ENCODE peak calls at places on chromosomes 5 and 9, in six cellular contexts. One of them, this sample, is unnamed.

GRCh38 chr9:97845763-97846162 is 7.3 kb upstream of the FOXE1 start:
- DNase-seq in HCT116: no peak
- DNase-seq in A549: no peak
- DNase-seq in HepG2: no peak
- DNase-seq in H1: no peak
- DNase-seq in endothelial cell of umbilical vein: no peak
- DNase-seq in this sample: no peak

GRCh38 chr5:25892251-25892650 is 1146.1 kb downstream of the CDH9 start:
- DNase-seq in HCT116: no peak
- DNase-seq in A549: no peak
- DNase-seq in HepG2: no peak
- DNase-seq in H1: no peak
- DNase-seq in endothelial cell of umbilical vein: no peak
- DNase-seq in this sample: no peak

GRCh38 chr9:105662184-105663104 is at the start of gene TAL2:
- DNase-seq in HCT116: no peak
- DNase-seq in A549: no peak
- DNase-seq in HepG2: no peak
- DNase-seq in H1: no peak
- DNase-seq in endothelial cell of umbilical vein: no peak
- DNase-seq in this sample: no peak

GRCh38 chr9:119758241-119758640 is 389.0 kb upstream of the BRINP1 start:
- DNase-seq in HCT116: no peak
- DNase-seq in A549: no peak
- DNase-seq in HepG2: no peak
- DNase-seq in H1: no peak
- DNase-seq in endothelial cell of umbilical vein: no peak
- DNase-seq in this sample: no peak

GRCh38 chr5:157608972-157609565 is 33.5 kb upstream of the ADAM19 start:
- DNase-seq in HCT116: no peak
- DNase-seq in A549: no peak
- DNase-seq in HepG2: no peak
- DNase-seq in H1: no peak
- DNase-seq in endothelial cell of umbilical vein: no peak
- DNase-seq in this sample: no peak

GRCh38 chr9:110714314-110714713 is 45.7 kb downstream of the MUSK start:
- DNase-seq in HCT116: no peak
- DNase-seq in A549: no peak
- DNase-seq in HepG2: no peak
- DNase-seq in H1: no peak
- DNase-seq in endothelial cell of umbilical vein: no peak
- DNase-seq in this sample: no peak

GRCh38 chr9:74497750-74498615 is 848 bp downstream of the RORB start:
- DNase-seq in HCT116: no peak
- DNase-seq in A549: no peak
- DNase-seq in HepG2: no peak
- DNase-seq in H1: no peak
- DNase-seq in endothelial cell of umbilical vein: peak; percentile 14
- DNase-seq in this sample: no peak

GRCh38 chr5:90792725-90793124 is 234.1 kb downstream of the ADGRV1 start:
- DNase-seq in HCT116: no peak
- DNase-seq in A549: no peak
- DNase-seq in HepG2: no peak
- DNase-seq in H1: no peak
- DNase-seq in endothelial cell of umbilical vein: no peak
- DNase-seq in this sample: no peak

GRCh38 chr5:59180515-59180914 is 597.6 kb downstream of the RAB3C start:
- DNase-seq in HCT116: no peak
- DNase-seq in A549: no peak
- DNase-seq in HepG2: no peak
- DNase-seq in H1: no peak
- DNase-seq in endothelial cell of umbilical vein: no peak
- DNase-seq in this sample: no peak

GRCh38 chr5:15850939-15851341 is 328.7 kb downstream of the MARCHF11 start:
- DNase-seq in HCT116: no peak
- DNase-seq in A549: no peak
- DNase-seq in HepG2: no peak
- DNase-seq in H1: no peak
- DNase-seq in endothelial cell of umbilical vein: peak; percentile 97
- DNase-seq in this sample: no peak

GRCh38 chr9:38339496-38339895 is 53.0 kb upstream of the ALDH1B1 start:
- DNase-seq in HCT116: no peak
- DNase-seq in A549: no peak
- DNase-seq in HepG2: no peak
- DNase-seq in H1: no peak
- DNase-seq in endothelial cell of umbilical vein: no peak
- DNase-seq in this sample: no peak

GRCh38 chr9:115235221-115235620 is 117.3 kb upstream of the TNC start:
- DNase-seq in HCT116: no peak
- DNase-seq in A549: no peak
- DNase-seq in HepG2: no peak
- DNase-seq in H1: no peak
- DNase-seq in endothelial cell of umbilical vein: no peak
- DNase-seq in this sample: no peak

GRCh38 chr5:76144892-76145291 is 61.7 kb downstream of the SV2C start:
- DNase-seq in HCT116: no peak
- DNase-seq in A549: no peak
- DNase-seq in HepG2: no peak
- DNase-seq in H1: peak; percentile 15
- DNase-seq in endothelial cell of umbilical vein: no peak
- DNase-seq in this sample: no peak

GRCh38 chr5:76143884-76144283 is 60.7 kb downstream of the SV2C start:
- DNase-seq in HCT116: no peak
- DNase-seq in A549: no peak
- DNase-seq in HepG2: no peak
- DNase-seq in H1: no peak
- DNase-seq in endothelial cell of umbilical vein: no peak
- DNase-seq in this sample: no peak

DNA sequence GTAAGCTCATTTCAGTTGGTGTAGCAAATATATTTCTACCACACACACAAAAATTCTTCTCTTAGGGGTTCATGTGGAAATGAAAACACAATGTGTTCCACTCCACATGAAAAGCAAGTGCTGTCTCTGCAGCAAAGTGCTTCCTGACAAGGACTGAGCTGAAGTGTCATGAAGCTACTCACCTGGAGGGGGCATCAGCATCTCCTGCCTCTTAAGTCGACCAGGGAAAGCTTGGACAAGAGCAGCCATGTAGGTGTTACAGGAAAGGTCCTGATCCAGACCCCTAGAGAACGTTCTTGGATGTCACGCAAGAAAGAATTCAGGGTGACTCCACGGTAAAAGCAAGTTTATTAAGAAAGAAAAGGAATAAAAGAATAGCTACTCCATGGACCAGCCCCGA is 62.8 kb downstream of the SV2C start:
- DNase-seq in HCT116: peak; percentile 51
- DNase-seq in A549: peak; percentile 10
- DNase-seq in HepG2: peak; percentile 16
- DNase-seq in H1: peak; percentile 13
- DNase-seq in endothelial cell of umbilical vein: no peak
- DNase-seq in this sample: peak; percentile 49
- TF ChIP-seq CTCF in HCT116: peak; percentile 7
- TF ChIP-seq CTCF in A549: no peak
- TF ChIP-seq CTCF in HepG2: peak; percentile 56
- TF ChIP-seq CTCF in H1: peak; percentile 42
- TF ChIP-seq CTCF in endothelial cell of umbilical vein: no peak
- TF ChIP-seq CTCF in this sample: peak; percentile 37

DNA sequence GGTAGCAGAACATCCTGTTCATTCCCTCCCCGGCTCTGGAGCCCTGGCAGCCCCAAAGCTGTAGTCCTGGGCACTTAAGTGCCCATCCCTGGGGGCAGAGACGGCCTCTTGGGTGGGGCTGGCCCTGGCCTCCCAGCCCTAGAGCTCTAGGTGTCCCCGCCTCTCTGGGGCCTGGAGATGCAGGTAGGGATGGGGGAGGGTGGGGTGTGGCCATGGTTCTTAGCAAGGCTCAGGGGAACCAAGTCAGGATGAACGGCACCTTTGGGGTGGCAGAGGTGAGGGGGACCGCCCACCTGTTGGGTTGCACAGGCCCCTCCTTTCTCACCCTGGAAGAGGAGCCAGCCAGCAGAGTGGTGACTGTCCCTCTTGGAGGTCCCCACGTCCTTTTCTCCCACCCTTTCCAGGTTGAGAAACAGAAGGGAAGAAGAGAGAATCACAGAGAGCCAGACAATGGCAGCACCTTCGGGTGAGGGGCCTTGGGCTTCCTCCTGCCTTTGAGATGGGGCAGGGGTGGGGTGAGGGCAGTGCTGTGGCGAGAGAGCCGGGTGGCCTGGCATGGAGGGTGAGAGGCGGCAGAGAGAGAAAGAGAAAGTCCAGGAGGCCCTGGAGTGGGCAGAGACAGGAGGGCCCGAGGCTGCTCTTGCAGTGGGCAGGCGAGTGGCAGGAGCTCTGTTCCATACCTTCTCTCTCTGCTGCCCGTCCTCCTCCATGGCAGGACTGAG is 2.3 kb downstream of the CRAT start:
- DNase-seq in HCT116: no peak
- DNase-seq in A549: no peak
- DNase-seq in HepG2: no peak
- DNase-seq in H1: no peak
- DNase-seq in endothelial cell of umbilical vein: no peak
- DNase-seq in this sample: no peak
- TF ChIP-seq POLR2A in HCT116: no peak
- TF ChIP-seq POLR2A in A549: no peak
- TF ChIP-seq POLR2A in HepG2: no peak
- TF ChIP-seq POLR2A in H1: no peak
- TF ChIP-seq POLR2A in endothelial cell of umbilical vein: no peak
- TF ChIP-seq POLR2A in this sample: no peak

GRCh38 chr5:139162448-139162847 is 35.7 kb downstream of the SIL1 start:
- DNase-seq in HCT116: no peak
- DNase-seq in A549: no peak
- DNase-seq in HepG2: no peak
- DNase-seq in H1: no peak
- DNase-seq in endothelial cell of umbilical vein: no peak
- DNase-seq in this sample: no peak
- TF ChIP-seq MAX in HCT116: no peak
- TF ChIP-seq MAX in A549: no peak
- TF ChIP-seq MAX in HepG2: no peak
- TF ChIP-seq MAX in H1: no peak
- TF ChIP-seq MAX in endothelial cell of umbilical vein: no peak
- TF ChIP-seq MAX in this sample: no peak

DNA sequence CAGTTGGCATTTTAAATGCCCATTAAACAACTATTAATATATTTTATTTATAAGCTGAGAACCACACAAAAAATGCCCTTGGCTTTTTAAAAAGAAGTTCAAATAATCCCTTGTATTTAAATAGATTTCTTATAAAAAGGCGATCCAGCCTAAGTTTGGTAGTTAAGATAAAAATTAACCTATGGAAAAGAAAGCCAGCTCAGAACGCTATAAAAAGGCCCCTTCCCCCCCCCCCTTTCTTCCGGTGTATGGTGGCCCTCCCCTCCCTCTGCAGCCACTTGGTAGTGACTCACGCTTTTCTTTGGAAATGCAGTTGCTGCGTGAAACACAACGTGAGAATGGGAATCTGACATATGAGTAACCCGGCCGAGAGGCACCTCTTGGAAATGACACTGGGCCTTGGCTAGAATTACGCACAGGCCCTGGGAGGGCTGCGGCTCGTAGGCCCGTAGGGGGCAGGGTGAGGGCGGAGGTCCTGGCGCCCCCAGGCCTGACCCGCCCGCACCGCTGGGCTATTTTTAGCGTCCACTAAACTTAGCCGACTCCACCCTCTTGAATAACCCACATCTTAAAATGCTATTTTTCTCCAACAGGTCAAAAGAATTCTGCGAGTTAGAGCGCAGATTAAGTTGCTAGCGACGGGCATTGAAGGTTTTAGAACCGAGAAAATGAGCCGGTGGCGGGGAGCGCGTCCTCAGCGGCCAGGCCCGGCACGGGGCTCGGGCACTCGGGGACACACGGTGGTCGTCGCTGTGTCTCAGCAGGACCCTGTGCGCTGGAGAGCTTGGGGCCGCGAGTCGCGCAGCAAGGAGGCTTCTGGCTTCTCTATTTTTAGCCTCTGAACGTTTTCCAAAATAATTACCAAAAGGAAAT is 168.7 kb downstream of the AUH start:
- DNase-seq in HCT116: peak; percentile 97
- DNase-seq in A549: peak; percentile 95
- DNase-seq in HepG2: peak; percentile 95
- DNase-seq in H1: peak; percentile 25
- DNase-seq in endothelial cell of umbilical vein: peak; percentile 96
- DNase-seq in this sample: peak; percentile 96
- TF ChIP-seq CTCF in HCT116: no peak
- TF ChIP-seq CTCF in A549: peak; percentile 19
- TF ChIP-seq CTCF in HepG2: peak; percentile 39
- TF ChIP-seq CTCF in H1: no peak
- TF ChIP-seq CTCF in endothelial cell of umbilical vein: peak; percentile 10
- TF ChIP-seq CTCF in this sample: no peak

DNA sequence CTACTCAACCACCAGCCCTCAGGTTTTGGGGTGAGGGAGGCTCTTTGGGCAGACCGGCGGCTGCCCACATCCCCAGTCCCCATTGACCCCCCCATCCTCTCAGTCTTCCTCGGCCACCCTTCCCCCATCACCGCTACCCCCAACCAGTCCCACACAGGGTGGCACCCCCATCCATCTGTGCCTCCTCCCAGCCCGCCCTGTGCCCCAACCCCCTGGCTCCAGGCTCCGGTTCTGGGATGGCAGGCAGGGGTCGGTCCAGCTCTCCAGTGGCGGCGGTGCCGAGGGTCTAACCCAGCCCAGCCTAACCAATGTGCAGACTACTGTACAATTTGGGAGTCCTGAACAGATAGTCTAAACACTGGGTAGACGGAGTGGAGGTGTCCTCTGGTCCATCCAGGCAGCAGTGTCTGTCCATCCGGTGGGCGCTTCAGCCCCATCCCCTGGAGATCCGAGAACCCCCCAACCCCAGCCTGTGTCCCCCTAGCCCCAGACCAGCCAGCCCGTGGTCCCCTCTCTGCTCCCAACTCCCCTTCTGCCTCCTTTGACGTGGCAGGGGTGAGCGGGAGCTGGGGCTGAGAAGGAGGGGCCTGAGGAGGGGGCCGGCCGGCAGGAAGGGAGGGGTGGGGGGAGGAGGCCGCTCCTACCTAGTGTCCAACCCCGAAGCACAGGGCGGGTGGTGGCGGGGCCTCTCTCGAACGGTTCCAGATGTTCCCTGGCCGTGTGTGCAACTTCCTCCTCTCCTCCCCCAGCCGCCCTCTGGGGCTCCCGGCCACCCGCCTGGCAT is 31.2 kb downstream of the GOLGA2 start:
- DNase-seq in HCT116: no peak
- DNase-seq in A549: no peak
- DNase-seq in HepG2: peak; percentile 51
- DNase-seq in H1: no peak
- DNase-seq in endothelial cell of umbilical vein: no peak
- DNase-seq in this sample: peak; percentile 98
- TF ChIP-seq POLR2A in HCT116: no peak
- TF ChIP-seq POLR2A in A549: no peak
- TF ChIP-seq POLR2A in HepG2: no peak
- TF ChIP-seq POLR2A in H1: no peak
- TF ChIP-seq POLR2A in endothelial cell of umbilical vein: no peak
- TF ChIP-seq POLR2A in this sample: peak; percentile 77